ENCODE peak calls at places on chromosomes 6 and 20, in ten cellular contexts. N is NCI-H510A; Q is BE2C; M is T-cell; U is NCI-H1694; E is stimulated activated naive CD4-positive, alpha-beta T cell; Y is heart left ventricle; D is lower lobe of right lung; T is fibroblast of lung; S is breast epithelium. Z is an unnamed sample.

GRCh38 chr20:38725959-38726848 is 1.9 kb downstream of the SLC32A1 start:
- DNase-seq in N (no peak), Q (peak; percentile 90), M (no peak), U (peak; percentile 38), E (no peak), Y (no peak), D (no peak), T (peak; percentile 34), S (no peak), Z (no peak)

GRCh38 chr6:35605600-35605999 is 83.1 kb downstream of the FKBP5 start:
- DNase-seq in N (no peak), Q (no peak), M (no peak), U (no peak), E (no peak), Y (no peak), D (no peak), T (no peak), S (no peak), Z (no peak)

GRCh38 chr20:3846740-3847418 is at the start of gene MAVS:
- DNase-seq in N (peak; percentile 88), Q (peak; percentile 96), M (peak; percentile 80), U (peak; percentile 61), E (peak; percentile 80), Y (peak; percentile 96), D (peak; percentile 92), T (peak; percentile 75), S (peak; percentile 28), Z (peak; percentile 36)

GRCh38 chr6:100453701-100454521 is 10.8 kb downstream of the SIM1 start:
- DNase-seq in N (no peak), Q (peak; percentile 29), M (no peak), U (no peak), E (no peak), Y (no peak), D (no peak), T (no peak), S (peak; percentile 27), Z (no peak)

GRCh38 chr20:58692579-58693225 is at the start of gene NPEPL1:
- DNase-seq in N (peak; percentile 34), Q (no peak), M (peak; percentile 47), U (no peak), E (peak; percentile 52), Y (peak; percentile 88), D (peak; percentile 85), T (peak; percentile 74), S (no peak), Z (no peak)

GRCh38 chr6:155264704-155265320 is 999 bp downstream of the CLDN20 start:
- DNase-seq in N (no peak), Q (peak; percentile 62), M (no peak), U (no peak), E (no peak), Y (no peak), D (no peak), T (no peak), S (no peak), Z (no peak)

GRCh38 chr6:75855047-75855446 is 106.0 kb downstream of the MYO6 start:
- DNase-seq in N (peak; percentile 1), Q (peak; percentile 50), M (no peak), U (no peak), E (peak; percentile 2), Y (no peak), D (no peak), T (peak; percentile 86), S (no peak), Z (no peak)

GRCh38 chr6:37308084-37308817 is 45.5 kb upstream of the RNF8 start:
- DNase-seq in N (peak; percentile 87), Q (no peak), M (no peak), U (peak; percentile 67), E (no peak), Y (no peak), D (no peak), T (peak; percentile 68), S (no peak), Z (no peak)

GRCh38 chr6:143973097-143973979 is 34.7 kb downstream of the PLAGL1 start:
- DNase-seq in N (no peak), Q (no peak), M (no peak), U (no peak), E (no peak), Y (no peak), D (no peak), T (no peak), S (no peak), Z (no peak)